ENCODE peak calls at places on chromosome 14, in six cellular contexts. One of them, this sample, is unnamed.

GRCh38 chr14:22370084-22370847 is 218.8 kb downstream of the DAD1 start:
- DNase-seq in breast epithelium: no peak
- DNase-seq in GM04504: no peak
- DNase-seq in stimulated activated CD4-positive, alpha-beta T cell treated with anti-CD3 and anti-CD28 coated beads, Interleukin-12 subunit alpha, Interleukin-12 subunit beta, amount 100 ng/mL, for 48 hours: no peak
- DNase-seq in activated CD8-positive, alpha-beta memory T cell treated with anti-CD3 and anti-CD28 coated beads for 24 hours: no peak
- DNase-seq in GM13977: no peak
- DNase-seq in this sample: peak; percentile 75

GRCh38 chr14:51596473-51596870 is 55.2 kb upstream of the FRMD6 start:
- DNase-seq in breast epithelium: no peak
- DNase-seq in GM04504: no peak
- DNase-seq in stimulated activated CD4-positive, alpha-beta T cell treated with anti-CD3 and anti-CD28 coated beads, Interleukin-12 subunit alpha, Interleukin-12 subunit beta, amount 100 ng/mL, for 48 hours: no peak
- DNase-seq in activated CD8-positive, alpha-beta memory T cell treated with anti-CD3 and anti-CD28 coated beads for 24 hours: no peak
- DNase-seq in GM13977: no peak
- DNase-seq in this sample: no peak

GRCh38 chr14:24329736-24330135 is 5.1 kb downstream of the ADCY4 start:
- DNase-seq in breast epithelium: no peak
- DNase-seq in GM04504: no peak
- DNase-seq in stimulated activated CD4-positive, alpha-beta T cell treated with anti-CD3 and anti-CD28 coated beads, Interleukin-12 subunit alpha, Interleukin-12 subunit beta, amount 100 ng/mL, for 48 hours: no peak
- DNase-seq in activated CD8-positive, alpha-beta memory T cell treated with anti-CD3 and anti-CD28 coated beads for 24 hours: peak; percentile 79
- DNase-seq in GM13977: no peak
- DNase-seq in this sample: no peak

GRCh38 chr14:101620821-101621785 is 59.8 kb downstream of the DIO3 start:
- DNase-seq in breast epithelium: no peak
- DNase-seq in GM04504: no peak
- DNase-seq in stimulated activated CD4-positive, alpha-beta T cell treated with anti-CD3 and anti-CD28 coated beads, Interleukin-12 subunit alpha, Interleukin-12 subunit beta, amount 100 ng/mL, for 48 hours: no peak
- DNase-seq in activated CD8-positive, alpha-beta memory T cell treated with anti-CD3 and anti-CD28 coated beads for 24 hours: no peak
- DNase-seq in GM13977: no peak
- DNase-seq in this sample: no peak

GRCh38 chr14:68451676-68452387 is 341.0 kb downstream of the ZFP36L1 start:
- DNase-seq in breast epithelium: no peak
- DNase-seq in GM04504: no peak
- DNase-seq in stimulated activated CD4-positive, alpha-beta T cell treated with anti-CD3 and anti-CD28 coated beads, Interleukin-12 subunit alpha, Interleukin-12 subunit beta, amount 100 ng/mL, for 48 hours: no peak
- DNase-seq in activated CD8-positive, alpha-beta memory T cell treated with anti-CD3 and anti-CD28 coated beads for 24 hours: no peak
- DNase-seq in GM13977: no peak
- DNase-seq in this sample: no peak

GRCh38 chr14:100031506-100032281 is 33.5 kb upstream of the EVL start:
- DNase-seq in breast epithelium: no peak
- DNase-seq in GM04504: peak; percentile 97
- DNase-seq in stimulated activated CD4-positive, alpha-beta T cell treated with anti-CD3 and anti-CD28 coated beads, Interleukin-12 subunit alpha, Interleukin-12 subunit beta, amount 100 ng/mL, for 48 hours: no peak
- DNase-seq in activated CD8-positive, alpha-beta memory T cell treated with anti-CD3 and anti-CD28 coated beads for 24 hours: no peak
- DNase-seq in GM13977: no peak
- DNase-seq in this sample: peak; percentile 96

GRCh38 chr14:70888681-70889175 is 18.5 kb upstream of the PCNX1 start:
- DNase-seq in breast epithelium: no peak
- DNase-seq in GM04504: no peak
- DNase-seq in stimulated activated CD4-positive, alpha-beta T cell treated with anti-CD3 and anti-CD28 coated beads, Interleukin-12 subunit alpha, Interleukin-12 subunit beta, amount 100 ng/mL, for 48 hours: no peak
- DNase-seq in activated CD8-positive, alpha-beta memory T cell treated with anti-CD3 and anti-CD28 coated beads for 24 hours: no peak
- DNase-seq in GM13977: no peak
- DNase-seq in this sample: peak; percentile 94

GRCh38 chr14:93027810-93028723 is 87.7 kb downstream of the ITPK1 start:
- DNase-seq in breast epithelium: no peak
- DNase-seq in GM04504: no peak
- DNase-seq in stimulated activated CD4-positive, alpha-beta T cell treated with anti-CD3 and anti-CD28 coated beads, Interleukin-12 subunit alpha, Interleukin-12 subunit beta, amount 100 ng/mL, for 48 hours: no peak
- DNase-seq in activated CD8-positive, alpha-beta memory T cell treated with anti-CD3 and anti-CD28 coated beads for 24 hours: no peak
- DNase-seq in GM13977: no peak
- DNase-seq in this sample: no peak

GRCh38 chr14:20698934-20699333 is 10.4 kb downstream of the ANG start:
- DNase-seq in breast epithelium: no peak
- DNase-seq in GM04504: no peak
- DNase-seq in stimulated activated CD4-positive, alpha-beta T cell treated with anti-CD3 and anti-CD28 coated beads, Interleukin-12 subunit alpha, Interleukin-12 subunit beta, amount 100 ng/mL, for 48 hours: no peak
- DNase-seq in activated CD8-positive, alpha-beta memory T cell treated with anti-CD3 and anti-CD28 coated beads for 24 hours: no peak
- DNase-seq in GM13977: no peak
- DNase-seq in this sample: no peak

GRCh38 chr14:67971627-67972625 is 152.3 kb downstream of the RAD51B start:
- DNase-seq in breast epithelium: no peak
- DNase-seq in GM04504: no peak
- DNase-seq in stimulated activated CD4-positive, alpha-beta T cell treated with anti-CD3 and anti-CD28 coated beads, Interleukin-12 subunit alpha, Interleukin-12 subunit beta, amount 100 ng/mL, for 48 hours: no peak
- DNase-seq in activated CD8-positive, alpha-beta memory T cell treated with anti-CD3 and anti-CD28 coated beads for 24 hours: no peak
- DNase-seq in GM13977: no peak
- DNase-seq in this sample: peak; percentile 84

GRCh38 chr14:61421212-61421923 is 100.0 kb downstream of the PRKCH start:
- DNase-seq in breast epithelium: no peak
- DNase-seq in GM04504: no peak
- DNase-seq in stimulated activated CD4-positive, alpha-beta T cell treated with anti-CD3 and anti-CD28 coated beads, Interleukin-12 subunit alpha, Interleukin-12 subunit beta, amount 100 ng/mL, for 48 hours: no peak
- DNase-seq in activated CD8-positive, alpha-beta memory T cell treated with anti-CD3 and anti-CD28 coated beads for 24 hours: no peak
- DNase-seq in GM13977: no peak
- DNase-seq in this sample: no peak

GRCh38 chr14:43168374-43168925 is 1338.6 kb downstream of the FSCB start:
- DNase-seq in breast epithelium: no peak
- DNase-seq in GM04504: no peak
- DNase-seq in stimulated activated CD4-positive, alpha-beta T cell treated with anti-CD3 and anti-CD28 coated beads, Interleukin-12 subunit alpha, Interleukin-12 subunit beta, amount 100 ng/mL, for 48 hours: no peak
- DNase-seq in activated CD8-positive, alpha-beta memory T cell treated with anti-CD3 and anti-CD28 coated beads for 24 hours: no peak
- DNase-seq in GM13977: no peak
- DNase-seq in this sample: no peak

This sample was measured in foreskin keratinocyte.